ENCODE peak calls at places on chromosomes 2 and 18, in seven cellular contexts. C is foreskin fibroblast, D is choroid plexus epithelial cell, S is HFF-Myc, J is kidney, G is Calu3, V is AG09309. Q is an unnamed sample.

GRCh38 chr2:126864861-126865260 is 33.8 kb upstream of the TEX51 start:
- DNase-seq in C (no peak), D (no peak), S (no peak), J (no peak), G (no peak), V (no peak), Q (no peak)

GRCh38 chr2:63719052-63719451 is 122.6 kb upstream of the UGP2 start:
- DNase-seq in C (no peak), D (no peak), S (no peak), J (no peak), G (no peak), V (no peak), Q (no peak)

GRCh38 chr2:238100821-238101771 is 956 bp downstream of the ESPNL start:
- DNase-seq in C (no peak), D (no peak), S (no peak), J (peak; percentile 66), G (no peak), V (no peak), Q (no peak)

GRCh38 chr2:134412639-134412999 is 158.7 kb downstream of the MGAT5 start:
- DNase-seq in C (no peak), D (no peak), S (no peak), J (no peak), G (peak; percentile 74), V (no peak), Q (no peak)

GRCh38 chr2:150335596-150335995 is 151.9 kb downstream of the RND3 start:
- DNase-seq in C (no peak), D (no peak), S (no peak), J (no peak), G (no peak), V (no peak), Q (no peak)

GRCh38 chr2:121561617-121562268 is 31.1 kb downstream of the RNU4ATAC start:
- DNase-seq in C (peak; percentile 14), D (peak; percentile 52), S (no peak), J (no peak), G (no peak), V (no peak), Q (peak; percentile 11)

GRCh38 chr2:232523682-232524597 is 2.0 kb upstream of the CHRND start:
- DNase-seq in C (peak; percentile 9), D (peak; percentile 17), S (no peak), J (no peak), G (peak; percentile 70), V (no peak), Q (no peak)

GRCh38 chr2:75100011-75100680 is 99.2 kb downstream of the TACR1 start:
- DNase-seq in C (peak; percentile 70), D (peak; percentile 14), S (no peak), J (no peak), G (no peak), V (peak; percentile 68), Q (peak; percentile 46)

GRCh38 chr18:48222118-48222517 is 187.1 kb downstream of the ZBTB7C start:
- DNase-seq in C (peak; percentile 4), D (peak; percentile 82), S (no peak), J (no peak), G (peak; percentile 53), V (no peak), Q (peak; percentile 96)

GRCh38 chr2:157419031-157419580 is 24.8 kb downstream of the CYTIP start:
- DNase-seq in C (no peak), D (no peak), S (no peak), J (no peak), G (no peak), V (no peak), Q (no peak)

GRCh38 chr2:240199133-240199870 is 58.8 kb upstream of the OTOS start:
- DNase-seq in C (no peak), D (no peak), S (no peak), J (no peak), G (no peak), V (no peak), Q (no peak)

GRCh38 chr2:397561-398325 is 109.9 kb upstream of the ALKAL2 start:
- DNase-seq in C (no peak), D (no peak), S (no peak), J (no peak), G (no peak), V (no peak), Q (no peak)

GRCh38 chr18:58694221-58694620 is 23.0 kb downstream of the MALT1 start:
- DNase-seq in C (no peak), D (no peak), S (no peak), J (no peak), G (no peak), V (no peak), Q (no peak)

GRCh38 chr2:237354930-237355329 is 59.0 kb downstream of the COL6A3 start:
- DNase-seq in C (no peak), D (peak; percentile 66), S (no peak), J (no peak), G (no peak), V (peak; percentile 89), Q (peak; percentile 97)

GRCh38 chr18:76405761-76406356 is 89.2 kb downstream of the ZNF516 start:
- DNase-seq in C (no peak), D (peak; percentile 76), S (no peak), J (no peak), G (peak; percentile 55), V (no peak), Q (peak; percentile 47)

GRCh38 chr2:201483337-201483736 is 31.8 kb downstream of the STRADB start:
- DNase-seq in C (no peak), D (no peak), S (no peak), J (no peak), G (no peak), V (no peak), Q (no peak)

GRCh38 chr2:75564026-75564688 is 3.4 kb upstream of the EVA1A start:
- DNase-seq in C (no peak), D (no peak), S (no peak), J (no peak), G (no peak), V (no peak), Q (no peak)

GRCh38 chr18:48292229-48292628 is 117.0 kb downstream of the ZBTB7C start:
- DNase-seq in C (no peak), D (no peak), S (no peak), J (no peak), G (no peak), V (no peak), Q (no peak)

GRCh38 chr2:118386636-118387302 is 298.5 kb downstream of the INSIG2 start:
- DNase-seq in C (peak; percentile 89), D (peak; percentile 38), S (peak; percentile 78), J (no peak), G (no peak), V (peak; percentile 27), Q (peak; percentile 70)

GRCh38 chr2:69893684-69894481 is at the start of gene SNRNP27:
- DNase-seq in C (peak; percentile 74), D (peak; percentile 85), S (peak; percentile 53), J (peak; percentile 91), G (peak; percentile 74), V (peak; percentile 32), Q (peak; percentile 82)
- TF ChIP-seq CTCF in C (no peak), D (no peak), S (no peak), J (no peak), G (no peak), V (no peak), Q (no peak)

GRCh38 chr2:10079931-10080535 is at the start of gene CYS1:
- DNase-seq in C (no peak), D (peak; percentile 16), S (no peak), J (peak; percentile 88), G (peak; percentile 76), V (no peak), Q (no peak)

GRCh38 chr2:10079192-10079930 is 850 bp downstream of the CYS1 start:
- DNase-seq in C (peak; percentile 62), D (peak; percentile 84), S (no peak), J (peak; percentile 85), G (peak; percentile 43), V (peak; percentile 55), Q (peak; percentile 30)

GRCh38 chr2:10078001-10078400 is 2.2 kb downstream of the CYS1 start:
- DNase-seq in C (no peak), D (no peak), S (no peak), J (peak; percentile 37), G (no peak), V (no peak), Q (no peak)

GRCh38 chr2:10078704-10079191 is 1.5 kb downstream of the CYS1 start:
- DNase-seq in C (no peak), D (peak; percentile 22), S (no peak), J (peak; percentile 8), G (no peak), V (peak; percentile 25), Q (no peak)

GRCh38 chr2:10080536-10081304 is 509 bp upstream of the CYS1 start:
- DNase-seq in C (no peak), D (peak; percentile 28), S (no peak), J (peak; percentile 90), G (no peak), V (no peak), Q (no peak)
- TF ChIP-seq CTCF in C (no peak), D (no peak), S (no peak), J (no peak), G (no peak), V (no peak), Q (no peak)

GRCh38 chr2:88334418-88334817 is 118.1 kb downstream of the FOXI3 start:
- DNase-seq in C (no peak), D (no peak), S (no peak), J (no peak), G (no peak), V (no peak), Q (no peak)

GRCh38 chr2:88329815-88330603 is 122.5 kb downstream of the FOXI3 start:
- DNase-seq in C (peak; percentile 4), D (peak; percentile 26), S (no peak), J (no peak), G (peak; percentile 83), V (peak; percentile 2), Q (peak; percentile 94)

DNA sequence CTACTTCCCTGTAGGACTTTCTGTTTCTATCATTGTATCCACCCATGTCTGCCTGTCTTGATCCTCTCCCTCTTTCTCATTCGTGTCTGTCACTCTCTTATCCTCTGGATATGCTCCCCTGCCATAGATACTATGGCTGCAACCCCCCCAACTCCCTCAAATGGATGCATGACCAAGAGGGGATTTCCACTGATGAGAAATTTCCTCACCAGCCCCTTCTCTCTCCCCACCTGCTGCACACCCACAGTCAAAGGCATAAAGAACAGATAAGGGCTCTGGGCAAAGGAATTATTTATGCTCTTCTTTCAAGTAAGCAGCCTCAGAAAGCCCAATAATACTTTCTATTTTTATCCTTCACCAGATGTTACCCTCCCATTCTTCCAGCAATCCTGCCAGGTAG is 121.3 kb downstream of the FOXI3 start:
- DNase-seq in C (no peak), D (no peak), S (no peak), J (no peak), G (no peak), V (no peak), Q (no peak)
- TF ChIP-seq CTCF in C (no peak), D (no peak), S (no peak), J (no peak), G (no peak), V (no peak), Q (no peak)

DNA sequence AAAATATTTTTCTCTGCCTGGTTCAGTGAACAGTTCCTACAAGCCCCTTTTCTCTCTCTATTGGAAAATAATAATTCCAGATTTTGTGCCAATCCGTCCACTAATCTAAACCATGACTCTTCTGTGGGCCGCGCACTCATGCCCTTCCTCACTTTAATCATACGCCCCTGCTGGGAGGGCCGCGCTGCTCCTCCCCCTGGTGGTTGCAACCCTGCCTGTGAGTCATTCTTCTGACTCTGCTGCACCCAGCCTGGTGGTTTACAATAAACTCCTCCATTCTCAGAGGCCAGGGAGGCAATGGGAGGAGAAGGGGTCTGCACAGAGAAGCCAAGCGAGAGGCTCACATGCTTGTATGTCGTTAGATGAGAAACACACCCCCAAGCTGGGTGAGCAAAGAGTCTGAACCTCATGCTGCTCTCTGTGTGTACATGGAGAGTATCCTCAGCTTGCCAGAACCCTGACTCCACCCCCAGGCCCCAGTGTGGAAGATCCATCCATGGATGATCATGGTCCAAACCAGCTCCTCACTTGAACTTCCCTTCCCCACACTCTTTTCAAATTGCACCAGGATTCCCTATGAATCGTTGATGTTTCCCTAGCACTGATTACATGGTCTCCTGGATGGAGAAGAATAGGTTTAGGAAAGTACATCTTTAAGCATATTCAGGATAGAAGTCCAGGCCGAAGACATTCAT is 228.9 kb downstream of the ANKRD30B start:
- DNase-seq in C (no peak), D (peak; percentile 19), S (no peak), J (no peak), G (no peak), V (no peak), Q (peak; percentile 83)
- TF ChIP-seq CTCF in C (no peak), D (no peak), S (no peak), J (no peak), G (peak; percentile 15), V (peak; percentile 55), Q (peak; percentile 39)

Q was measured in MCF 10A.